ENCODE peak calls at places on chromosomes 2 and 18, in seven cellular contexts. One of them, this sample, is unnamed.
A peak's percentile ranks its signal among the peaks of the same experiment; 100 is the strongest.

GRCh38 chr2:153873062-153874048 is 1.6 kb downstream of the GALNT13 start:
- DNase-seq in K562: no peak
- DNase-seq in WTC11: peak; percentile 53
- DNase-seq in upper lobe of left lung: peak; percentile 47
- DNase-seq in type B pancreatic cell: no peak
- DNase-seq in GM12864: no peak
- DNase-seq in neural crest cell: peak; percentile 16
- DNase-seq in this sample: no peak

GRCh38 chr18:3481696-3482210 is 31.8 kb downstream of the TGIF1 start:
- DNase-seq in upper lobe of left lung: no peak
- DNase-seq in WTC11: peak; percentile 52
- DNase-seq in K562: peak; percentile 59
- DNase-seq in neural crest cell: peak; percentile 29
- DNase-seq in type B pancreatic cell: no peak
- DNase-seq in GM12864: no peak
- DNase-seq in this sample: peak; percentile 50

GRCh38 chr2:54067851-54068375 is 47.5 kb upstream of the ACYP2 start:
- DNase-seq in type B pancreatic cell: no peak
- DNase-seq in upper lobe of left lung: no peak
- DNase-seq in WTC11: no peak
- DNase-seq in neural crest cell: no peak
- DNase-seq in GM12864: no peak
- DNase-seq in K562: no peak
- DNase-seq in this sample: no peak

GRCh38 chr2:3465844-3466481 is 53.4 kb downstream of the ADI1 start:
- DNase-seq in K562: no peak
- DNase-seq in WTC11: no peak
- DNase-seq in upper lobe of left lung: no peak
- DNase-seq in neural crest cell: no peak
- DNase-seq in GM12864: no peak
- DNase-seq in type B pancreatic cell: no peak
- DNase-seq in this sample: no peak

GRCh38 chr18:37524546-37525301 is 40.9 kb downstream of the CELF4 start:
- DNase-seq in K562: no peak
- DNase-seq in type B pancreatic cell: no peak
- DNase-seq in upper lobe of left lung: no peak
- DNase-seq in WTC11: peak; percentile 44
- DNase-seq in GM12864: no peak
- DNase-seq in neural crest cell: peak; percentile 36
- DNase-seq in this sample: no peak

GRCh38 chr2:208265371-208265806 is 666 bp upstream of the PIKFYVE start:
- DNase-seq in upper lobe of left lung: no peak
- DNase-seq in GM12864: peak; percentile 50
- DNase-seq in WTC11: peak; percentile 15
- DNase-seq in type B pancreatic cell: no peak
- DNase-seq in neural crest cell: no peak
- DNase-seq in K562: no peak
- DNase-seq in this sample: peak; percentile 52

GRCh38 chr2:127100261-127101047 is 6.5 kb downstream of the BIN1 start:
- DNase-seq in WTC11: no peak
- DNase-seq in upper lobe of left lung: no peak
- DNase-seq in type B pancreatic cell: no peak
- DNase-seq in K562: no peak
- DNase-seq in neural crest cell: no peak
- DNase-seq in GM12864: no peak
- DNase-seq in this sample: no peak

GRCh38 chr2:119252186-119253113 is 28.8 kb downstream of the STEAP3 start:
- DNase-seq in K562: no peak
- DNase-seq in WTC11: no peak
- DNase-seq in upper lobe of left lung: no peak
- DNase-seq in GM12864: no peak
- DNase-seq in type B pancreatic cell: no peak
- DNase-seq in neural crest cell: no peak
- DNase-seq in this sample: no peak

GRCh38 chr2:176104338-176105077 is 2.6 kb upstream of the HOXD11 start:
- DNase-seq in K562: no peak
- DNase-seq in upper lobe of left lung: no peak
- DNase-seq in type B pancreatic cell: peak; percentile 67
- DNase-seq in neural crest cell: no peak
- DNase-seq in WTC11: no peak
- DNase-seq in GM12864: no peak
- DNase-seq in this sample: no peak

GRCh38 chr2:231522418-231523180 is 7.6 kb downstream of the NMUR1 start:
- DNase-seq in type B pancreatic cell: no peak
- DNase-seq in upper lobe of left lung: no peak
- DNase-seq in K562: no peak
- DNase-seq in GM12864: no peak
- DNase-seq in neural crest cell: no peak
- DNase-seq in WTC11: no peak
- DNase-seq in this sample: no peak

GRCh38 chr2:66251520-66251919 is 183.4 kb upstream of the MEIS1 start:
- DNase-seq in upper lobe of left lung: no peak
- DNase-seq in type B pancreatic cell: no peak
- DNase-seq in GM12864: no peak
- DNase-seq in neural crest cell: no peak
- DNase-seq in K562: no peak
- DNase-seq in WTC11: no peak
- DNase-seq in this sample: no peak

GRCh38 chr2:191228861-191229260 is 16.3 kb upstream of the MYO1B start:
- DNase-seq in K562: no peak
- DNase-seq in GM12864: no peak
- DNase-seq in upper lobe of left lung: no peak
- DNase-seq in WTC11: no peak
- DNase-seq in neural crest cell: no peak
- DNase-seq in type B pancreatic cell: no peak
- DNase-seq in this sample: no peak

GRCh38 chr2:209331291-209331844 is 92.5 kb upstream of the MAP2 start:
- DNase-seq in GM12864: peak; percentile 2
- DNase-seq in WTC11: no peak
- DNase-seq in upper lobe of left lung: no peak
- DNase-seq in K562: no peak
- DNase-seq in neural crest cell: no peak
- DNase-seq in type B pancreatic cell: no peak
- DNase-seq in this sample: no peak

GRCh38 chr2:24919977-24920812 is at the start of gene ADCY3:
- DNase-seq in upper lobe of left lung: peak; percentile 92
- DNase-seq in neural crest cell: peak; percentile 40
- DNase-seq in WTC11: peak; percentile 64
- DNase-seq in type B pancreatic cell: no peak
- DNase-seq in K562: peak; percentile 91
- DNase-seq in GM12864: no peak
- DNase-seq in this sample: peak; percentile 85

GRCh38 chr2:2876350-2877042 is 501.1 kb downstream of the EIPR1 start:
- DNase-seq in GM12864: no peak
- DNase-seq in upper lobe of left lung: no peak
- DNase-seq in WTC11: no peak
- DNase-seq in type B pancreatic cell: no peak
- DNase-seq in K562: no peak
- DNase-seq in neural crest cell: no peak
- DNase-seq in this sample: no peak

GRCh38 chr2:166632616-166633015 is 138.6 kb upstream of the SCN7A start:
- DNase-seq in WTC11: no peak
- DNase-seq in GM12864: no peak
- DNase-seq in neural crest cell: no peak
- DNase-seq in type B pancreatic cell: no peak
- DNase-seq in upper lobe of left lung: no peak
- DNase-seq in K562: no peak
- DNase-seq in this sample: no peak

GRCh38 chr18:37440206-37440605 is 125.4 kb downstream of the CELF4 start:
- DNase-seq in GM12864: no peak
- DNase-seq in K562: no peak
- DNase-seq in neural crest cell: no peak
- DNase-seq in type B pancreatic cell: no peak
- DNase-seq in upper lobe of left lung: no peak
- DNase-seq in WTC11: no peak
- DNase-seq in this sample: no peak

GRCh38 chr18:69985239-69985638 is 37.6 kb upstream of the CD226 start:
- DNase-seq in neural crest cell: no peak
- DNase-seq in type B pancreatic cell: no peak
- DNase-seq in upper lobe of left lung: peak; percentile 32
- DNase-seq in GM12864: no peak
- DNase-seq in K562: no peak
- DNase-seq in WTC11: peak; percentile 35
- DNase-seq in this sample: no peak

GRCh38 chr18:3061581-3062416 is 48.9 kb upstream of the LPIN2 start:
- DNase-seq in type B pancreatic cell: peak; percentile 10
- DNase-seq in WTC11: no peak
- DNase-seq in K562: no peak
- DNase-seq in neural crest cell: no peak
- DNase-seq in upper lobe of left lung: no peak
- DNase-seq in GM12864: no peak
- DNase-seq in this sample: no peak

GRCh38 chr2:11405599-11406491 is 60.1 kb downstream of the E2F6 start:
- DNase-seq in upper lobe of left lung: no peak
- DNase-seq in WTC11: no peak
- DNase-seq in type B pancreatic cell: no peak
- DNase-seq in neural crest cell: no peak
- DNase-seq in GM12864: no peak
- DNase-seq in K562: no peak
- DNase-seq in this sample: no peak

GRCh38 chr2:158967731-158968395 is 577 bp upstream of the TANC1 start:
- DNase-seq in GM12864: no peak
- DNase-seq in WTC11: peak; percentile 58
- DNase-seq in upper lobe of left lung: peak; percentile 84
- DNase-seq in neural crest cell: peak; percentile 60
- DNase-seq in K562: no peak
- DNase-seq in type B pancreatic cell: no peak
- DNase-seq in this sample: no peak

GRCh38 chr2:191638079-191638801 is 39.7 kb upstream of the NABP1 start:
- DNase-seq in WTC11: no peak
- DNase-seq in type B pancreatic cell: no peak
- DNase-seq in upper lobe of left lung: no peak
- DNase-seq in neural crest cell: no peak
- DNase-seq in GM12864: no peak
- DNase-seq in K562: peak; percentile 46
- DNase-seq in this sample: peak; percentile 11

GRCh38 chr2:196295005-196295404 is 123.6 kb upstream of the STK17B start:
- DNase-seq in K562: no peak
- DNase-seq in type B pancreatic cell: no peak
- DNase-seq in neural crest cell: no peak
- DNase-seq in GM12864: no peak
- DNase-seq in upper lobe of left lung: no peak
- DNase-seq in WTC11: no peak
- DNase-seq in this sample: no peak

GRCh38 chr2:129849559-129850160 is 129.8 kb upstream of the RAB6C start:
- DNase-seq in upper lobe of left lung: no peak
- DNase-seq in WTC11: no peak
- DNase-seq in K562: peak; percentile 39
- DNase-seq in neural crest cell: no peak
- DNase-seq in GM12864: peak; percentile 46
- DNase-seq in type B pancreatic cell: no peak
- DNase-seq in this sample: peak; percentile 56

GRCh38 chr18:40939636-40940035 is 1015.4 kb upstream of the PIK3C3 start:
- DNase-seq in GM12864: no peak
- DNase-seq in upper lobe of left lung: peak; percentile 74
- DNase-seq in neural crest cell: no peak
- DNase-seq in WTC11: no peak
- DNase-seq in K562: no peak
- DNase-seq in type B pancreatic cell: no peak
- DNase-seq in this sample: no peak

GRCh38 chr2:84654414-84654813 is 138.1 kb downstream of the DNAH6 start:
- DNase-seq in upper lobe of left lung: no peak
- DNase-seq in type B pancreatic cell: no peak
- DNase-seq in neural crest cell: no peak
- DNase-seq in GM12864: no peak
- DNase-seq in K562: no peak
- DNase-seq in WTC11: no peak
- DNase-seq in this sample: no peak

GRCh38 chr2:84649058-84649457 is 132.8 kb downstream of the DNAH6 start:
- DNase-seq in WTC11: no peak
- DNase-seq in K562: no peak
- DNase-seq in GM12864: no peak
- DNase-seq in type B pancreatic cell: no peak
- DNase-seq in neural crest cell: no peak
- DNase-seq in upper lobe of left lung: no peak
- DNase-seq in this sample: no peak

GRCh38 chr2:84649487-84650142 is 133.3 kb downstream of the DNAH6 start:
- DNase-seq in neural crest cell: no peak
- DNase-seq in GM12864: no peak
- DNase-seq in upper lobe of left lung: no peak
- DNase-seq in type B pancreatic cell: no peak
- DNase-seq in K562: no peak
- DNase-seq in WTC11: no peak
- DNase-seq in this sample: no peak

GRCh38 chr2:84652430-84652829 is 136.1 kb downstream of the DNAH6 start:
- DNase-seq in K562: no peak
- DNase-seq in type B pancreatic cell: no peak
- DNase-seq in neural crest cell: no peak
- DNase-seq in WTC11: no peak
- DNase-seq in upper lobe of left lung: no peak
- DNase-seq in GM12864: no peak
- DNase-seq in this sample: no peak

GRCh38 chr2:84653302-84653701 is 137.0 kb downstream of the DNAH6 start:
- DNase-seq in upper lobe of left lung: no peak
- DNase-seq in type B pancreatic cell: no peak
- DNase-seq in GM12864: no peak
- DNase-seq in WTC11: no peak
- DNase-seq in K562: no peak
- DNase-seq in neural crest cell: no peak
- DNase-seq in this sample: no peak
- TF ChIP-seq CTCF in upper lobe of left lung: no peak
- TF ChIP-seq CTCF in type B pancreatic cell: no peak
- TF ChIP-seq CTCF in GM12864: no peak
- TF ChIP-seq CTCF in WTC11: no peak
- TF ChIP-seq CTCF in K562: peak; percentile 14
- TF ChIP-seq CTCF in neural crest cell: no peak
- TF ChIP-seq CTCF in this sample: no peak

DNA sequence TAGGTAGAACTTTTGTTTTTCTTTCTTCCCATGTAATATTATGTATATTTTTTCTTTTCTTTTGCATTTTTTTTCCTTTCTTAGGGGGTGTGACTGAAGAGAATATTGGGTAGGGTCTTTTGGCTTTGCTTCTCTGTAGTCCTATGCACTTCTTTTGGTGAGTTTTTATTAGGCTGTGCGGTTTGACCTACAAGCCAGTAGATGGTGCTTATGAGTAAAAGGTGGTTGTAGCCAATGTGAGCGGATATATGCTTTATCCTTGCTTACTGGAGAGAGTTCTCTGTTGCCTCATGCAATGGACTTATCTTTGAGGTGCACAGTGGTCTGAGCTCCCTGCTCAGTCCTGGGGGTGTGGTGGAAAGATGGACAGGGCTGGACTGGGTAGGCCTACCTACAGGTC is 52.7 kb downstream of the DSEL start:
- DNase-seq in type B pancreatic cell: no peak
- DNase-seq in GM12864: no peak
- DNase-seq in WTC11: no peak
- DNase-seq in neural crest cell: no peak
- DNase-seq in K562: no peak
- DNase-seq in upper lobe of left lung: no peak
- DNase-seq in this sample: no peak
- TF ChIP-seq CTCF in type B pancreatic cell: peak; percentile 41
- TF ChIP-seq CTCF in GM12864: peak; percentile 34
- TF ChIP-seq CTCF in WTC11: no peak
- TF ChIP-seq CTCF in neural crest cell: peak; percentile 34
- TF ChIP-seq CTCF in K562: no peak
- TF ChIP-seq CTCF in upper lobe of left lung: no peak
- TF ChIP-seq CTCF in this sample: no peak

GRCh38 chr2:201344663-201345366 is 12.3 kb downstream of the FLACC1 start:
- DNase-seq in K562: peak; percentile 17
- DNase-seq in upper lobe of left lung: no peak
- DNase-seq in type B pancreatic cell: no peak
- DNase-seq in neural crest cell: no peak
- DNase-seq in WTC11: no peak
- DNase-seq in GM12864: no peak
- DNase-seq in this sample: no peak
- TF ChIP-seq CTCF in K562: peak; percentile 98
- TF ChIP-seq CTCF in upper lobe of left lung: no peak
- TF ChIP-seq CTCF in type B pancreatic cell: peak; percentile 34
- TF ChIP-seq CTCF in neural crest cell: peak; percentile 20
- TF ChIP-seq CTCF in WTC11: no peak
- TF ChIP-seq CTCF in GM12864: peak; percentile 56
- TF ChIP-seq CTCF in this sample: peak; percentile 26

GRCh38 chr2:50535971-50536759 is 495.8 kb downstream of the NRXN1 start:
- DNase-seq in K562: no peak
- DNase-seq in neural crest cell: peak; percentile 26
- DNase-seq in upper lobe of left lung: no peak
- DNase-seq in GM12864: no peak
- DNase-seq in WTC11: no peak
- DNase-seq in type B pancreatic cell: no peak
- DNase-seq in this sample: no peak
- TF ChIP-seq CTCF in K562: no peak
- TF ChIP-seq CTCF in neural crest cell: peak; percentile 86
- TF ChIP-seq CTCF in upper lobe of left lung: peak; percentile 14
- TF ChIP-seq CTCF in GM12864: peak; percentile 43
- TF ChIP-seq CTCF in WTC11: peak; percentile 72
- TF ChIP-seq CTCF in type B pancreatic cell: peak; percentile 89
- TF ChIP-seq CTCF in this sample: peak; percentile 27

This sample was measured in GM10248.